ENCODE peak calls at places on chromosome 3, in seven cellular contexts. F is fibroblast of mammary gland, K is NCI-H345, R is osteocyte, J is progenitor cell of endocrine pancreas, G is endothelial cell, N is AG08396. Z is an unnamed sample.

GRCh38 chr3:13600950-13601691 is 52.2 kb downstream of the FBLN2 start:
- DNase-seq in F (peak; percentile 30), K (no peak), R (no peak), J (no peak), G (no peak), N (peak; percentile 49), Z (peak; percentile 95)

GRCh38 chr3:45832691-45833090 is 9.2 kb downstream of the LZTFL1 start:
- DNase-seq in F (peak; percentile 20), K (no peak), R (no peak), J (no peak), G (no peak), N (no peak), Z (peak; percentile 56)

GRCh38 chr3:151460774-151461450 is at the start of gene IGSF10:
- DNase-seq in F (no peak), K (peak; percentile 6), R (no peak), J (no peak), G (peak; percentile 34), N (peak; percentile 18), Z (peak; percentile 6)

GRCh38 chr3:111929484-111929883 is 49.3 kb upstream of the ABHD10 start:
- DNase-seq in F (no peak), K (no peak), R (no peak), J (no peak), G (no peak), N (no peak), Z (no peak)

GRCh38 chr3:72516361-72516760 is 331.9 kb downstream of the SHQ1 start:
- DNase-seq in F (no peak), K (no peak), R (no peak), J (no peak), G (no peak), N (no peak), Z (peak; percentile 18)

GRCh38 chr3:68972358-68972979 is 40.1 kb upstream of the TAFA4 start:
- DNase-seq in F (peak; percentile 63), K (peak; percentile 21), R (no peak), J (peak; percentile 66), G (peak; percentile 85), N (peak; percentile 53), Z (peak; percentile 55)

GRCh38 chr3:66885326-66886000 is 112.6 kb upstream of the KBTBD8 start:
- DNase-seq in F (peak; percentile 38), K (no peak), R (no peak), J (no peak), G (no peak), N (no peak), Z (peak; percentile 86)

GRCh38 chr3:100780223-100780622 is 70.9 kb downstream of the TFG start:
- DNase-seq in F (no peak), K (no peak), R (no peak), J (no peak), G (no peak), N (no peak), Z (no peak)

GRCh38 chr3:11718582-11719405 is 75.1 kb upstream of the VGLL4 start:
- DNase-seq in F (peak; percentile 58), K (peak; percentile 33), R (no peak), J (peak; percentile 11), G (peak; percentile 45), N (peak; percentile 80), Z (peak; percentile 67)

GRCh38 chr3:159783780-159784747 is 204.6 kb upstream of the IL12A start:
- DNase-seq in F (no peak), K (no peak), R (no peak), J (no peak), G (no peak), N (no peak), Z (peak; percentile 65)

GRCh38 chr3:52890735-52891134 is 6.6 kb downstream of the STIMATE start:
- DNase-seq in F (peak; percentile 15), K (no peak), R (peak; percentile 51), J (no peak), G (no peak), N (no peak), Z (no peak)

GRCh38 chr3:69890094-69890493 is 109.4 kb upstream of the SAMMSON start:
- DNase-seq in F (peak; percentile 68), K (no peak), R (no peak), J (no peak), G (no peak), N (no peak), Z (peak; percentile 90)

GRCh38 chr3:175108613-175109151 is 249.5 kb downstream of the NAALADL2 start:
- DNase-seq in F (no peak), K (no peak), R (no peak), J (no peak), G (no peak), N (no peak), Z (no peak)

Z was measured in kidney tubule cell.